ENCODE peak calls at places on chromosomes 7 and 10, in seven cellular contexts. X is cardiac fibroblast, O is fibroblast of mammary gland, Q is heart left ventricle, V is cardiac muscle cell, G is ovary, I is DND-41. A is an unnamed sample.

GRCh38 chr7:106290319-106290718 is 5.5 kb upstream of the NAMPT start:
- DNase-seq in X (no peak), O (no peak), Q (no peak), V (no peak), G (no peak), I (no peak), A (no peak)

GRCh38 chr7:17304926-17305325 is 6.5 kb downstream of the AHR start:
- DNase-seq in X (peak), O (peak), Q (no peak), V (no peak), G (no peak), I (no peak), A (no peak)

GRCh38 chr10:17115683-17116082 is 13.9 kb downstream of the CUBN start:
- DNase-seq in X (peak), O (peak), Q (no peak), V (no peak), G (no peak), I (no peak), A (no peak)

GRCh38 chr10:122120008-122120744 is 131.2 kb downstream of the TACC2 start:
- DNase-seq in X (no peak), O (no peak), Q (no peak), V (no peak), G (no peak), I (no peak), A (no peak)

GRCh38 chr7:100035865-100036264 is 13.7 kb upstream of the ZSCAN21 start:
- DNase-seq in X (no peak), O (no peak), Q (no peak), V (no peak), G (no peak), I (no peak), A (no peak)

GRCh38 chr7:4144801-4145470 is 537.2 kb upstream of the FOXK1 start:
- DNase-seq in X (peak), O (peak), Q (peak), V (peak), G (peak), I (no peak), A (no peak)

GRCh38 chr10:103204353-103205255 is 11.5 kb upstream of the NT5C2 start:
- DNase-seq in X (no peak), O (no peak), Q (no peak), V (no peak), G (no peak), I (no peak), A (no peak)

GRCh38 chr7:15081891-15082290 is 179.3 kb upstream of the DGKB start:
- DNase-seq in X (no peak), O (no peak), Q (no peak), V (no peak), G (no peak), I (no peak), A (no peak)

GRCh38 chr7:29115130-29115529 is 31.2 kb downstream of the CPVL start:
- DNase-seq in X (no peak), O (no peak), Q (no peak), V (no peak), G (no peak), I (no peak), A (no peak)

GRCh38 chr7:2732388-2732787 is 44.4 kb downstream of the AMZ1 start:
- DNase-seq in X (no peak), O (no peak), Q (no peak), V (no peak), G (peak), I (no peak), A (peak)

GRCh38 chr7:39624935-39625694 is 1.7 kb downstream of the RALA start:
- DNase-seq in X (peak), O (peak), Q (no peak), V (no peak), G (no peak), I (no peak), A (no peak)

GRCh38 chr7:41145656-41146055 is 557.2 kb downstream of the INHBA start:
- DNase-seq in X (no peak), O (no peak), Q (no peak), V (no peak), G (no peak), I (no peak), A (no peak)

GRCh38 chr10:110327262-110327914 is 22.7 kb upstream of the SMNDC1 start:
- DNase-seq in X (no peak), O (no peak), Q (no peak), V (no peak), G (no peak), I (no peak), A (no peak)

GRCh38 chr10:4138146-4138721 is 353.2 kb upstream of the KLF6 start:
- DNase-seq in X (no peak), O (no peak), Q (no peak), V (no peak), G (no peak), I (no peak), A (no peak)

GRCh38 chr10:4136121-4136520 is 351.1 kb upstream of the KLF6 start:
- DNase-seq in X (no peak), O (no peak), Q (no peak), V (no peak), G (no peak), I (no peak), A (no peak)

GRCh38 chr10:4137299-4137698 is 352.3 kb upstream of the KLF6 start:
- DNase-seq in X (no peak), O (no peak), Q (no peak), V (no peak), G (no peak), I (no peak), A (no peak)

GRCh38 chr10:4144802-4145201 is 359.8 kb upstream of the KLF6 start:
- DNase-seq in X (no peak), O (peak), Q (no peak), V (no peak), G (no peak), I (no peak), A (no peak)

GRCh38 chr10:4141471-4141870 is 356.5 kb upstream of the KLF6 start:
- DNase-seq in X (peak), O (peak), Q (no peak), V (peak), G (no peak), I (no peak), A (no peak)
- H3K4me3 ChIP-seq in X (no peak), O (no peak), Q (no peak), V (no peak), G (no peak), I (no peak), A (no peak)

GRCh38 chr7:5822742-5823503 is 41.5 kb upstream of the RNF216 start:
- DNase-seq in X (peak), O (peak), Q (peak), V (peak), G (peak), I (peak), A (peak)
- H3K4me3 ChIP-seq in X (peak), O (peak), Q (peak), V (peak), G (peak), I (peak), A (peak)

DNA sequence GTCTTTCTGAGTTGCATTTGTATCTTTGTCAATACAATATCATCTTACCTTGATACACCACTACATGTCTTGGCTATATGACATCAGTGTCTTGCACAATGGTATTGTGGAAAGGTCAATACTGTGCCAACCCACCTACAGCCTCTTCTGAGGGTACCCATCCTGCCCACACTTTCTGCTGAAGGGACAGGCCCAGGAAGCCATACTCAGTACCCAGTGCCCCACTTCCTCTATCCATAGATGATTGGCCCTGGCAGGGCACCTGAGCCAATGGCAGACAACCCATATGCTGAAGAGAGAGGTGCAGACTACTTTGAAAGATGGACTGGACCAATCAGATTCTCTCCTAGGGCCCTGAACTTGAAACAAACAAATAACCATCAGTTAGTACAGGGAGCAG is 152.0 kb upstream of the ADO start:
- DNase-seq in X (no peak), O (no peak), Q (no peak), V (no peak), G (no peak), I (no peak), A (no peak)
- H3K4me3 ChIP-seq in X (no peak), O (no peak), Q (no peak), V (no peak), G (no peak), I (no peak), A (no peak)

GRCh38 chr10:71216751-71217265 is 4.4 kb downstream of the UNC5B start:
- DNase-seq in X (no peak), O (peak), Q (peak), V (no peak), G (no peak), I (no peak), A (no peak)

GRCh38 chr10:71218833-71219120 is 6.4 kb downstream of the UNC5B start:
- DNase-seq in X (no peak), O (no peak), Q (no peak), V (no peak), G (peak), I (no peak), A (no peak)

GRCh38 chr10:71217266-71218045 is 5.1 kb downstream of the UNC5B start:
- DNase-seq in X (no peak), O (peak), Q (peak), V (peak), G (peak), I (no peak), A (peak)

GRCh38 chr10:71219918-71220688 is 7.7 kb downstream of the UNC5B start:
- DNase-seq in X (no peak), O (no peak), Q (no peak), V (no peak), G (no peak), I (no peak), A (no peak)

GRCh38 chr10:71218046-71218832 is 5.9 kb downstream of the UNC5B start:
- DNase-seq in X (no peak), O (peak), Q (peak), V (no peak), G (peak), I (no peak), A (peak)
- H3K4me3 ChIP-seq in X (peak), O (peak), Q (no peak), V (peak), G (peak), I (no peak), A (peak)

GRCh38 chr10:124738441-124738840 is 5.7 kb downstream of the FAM53B start:
- DNase-seq in X (no peak), O (no peak), Q (no peak), V (no peak), G (no peak), I (no peak), A (peak)

GRCh38 chr10:124740374-124741280 is 3.6 kb downstream of the FAM53B start:
- DNase-seq in X (peak), O (peak), Q (peak), V (no peak), G (no peak), I (peak), A (peak)

GRCh38 chr10:124739119-124739921 is 4.9 kb downstream of the FAM53B start:
- DNase-seq in X (peak), O (no peak), Q (no peak), V (no peak), G (no peak), I (no peak), A (peak)

GRCh38 chr10:124741281-124741921 is 2.8 kb downstream of the FAM53B start:
- DNase-seq in X (peak), O (peak), Q (peak), V (peak), G (peak), I (peak), A (peak)

GRCh38 chr10:124739996-124740373 is 4.2 kb downstream of the FAM53B start:
- DNase-seq in X (peak), O (no peak), Q (no peak), V (no peak), G (peak), I (peak), A (peak)
- H3K4me3 ChIP-seq in X (no peak), O (peak), Q (no peak), V (no peak), G (no peak), I (no peak), A (no peak)

GRCh38 chr7:87876759-87877234 is 504 bp downstream of the DBF4 start:
- DNase-seq in X (peak), O (peak), Q (peak), V (peak), G (peak), I (peak), A (peak)

GRCh38 chr7:87876040-87876758 is at the start of the genes DBF4 and SLC25A40:
- DNase-seq in X (peak), O (peak), Q (peak), V (peak), G (peak), I (peak), A (peak)

GRCh38 chr7:87875151-87876039 is 765 bp downstream of the SLC25A40 start:
- DNase-seq in X (peak), O (no peak), Q (peak), V (no peak), G (no peak), I (no peak), A (no peak)

GRCh38 chr7:87878208-87878735 is 2.0 kb downstream of the DBF4 start:
- DNase-seq in X (peak), O (peak), Q (no peak), V (no peak), G (no peak), I (no peak), A (no peak)

GRCh38 chr7:87877641-87878040 is 1.3 kb downstream of the DBF4 start:
- DNase-seq in X (no peak), O (no peak), Q (no peak), V (no peak), G (no peak), I (no peak), A (no peak)
- H3K4me3 ChIP-seq in X (peak), O (peak), Q (no peak), V (peak), G (peak), I (peak), A (peak)

GRCh38 chr7:150973571-150974451 is 4.3 kb downstream of the KCNH2 start:
- DNase-seq in X (no peak), O (no peak), Q (peak), V (no peak), G (no peak), I (no peak), A (no peak)
- H3K4me3 ChIP-seq in X (no peak), O (no peak), Q (no peak), V (no peak), G (peak), I (no peak), A (no peak)

GRCh38 chr10:88227342-88228018 is 355.6 kb downstream of the RNLS start:
- DNase-seq in X (peak), O (peak), Q (peak), V (peak), G (no peak), I (no peak), A (no peak)
- H3K4me3 ChIP-seq in X (no peak), O (no peak), Q (no peak), V (no peak), G (no peak), I (no peak), A (no peak)

GRCh38 chr10:6530966-6531365 is 49.1 kb downstream of the PRKCQ start:
- DNase-seq in X (no peak), O (no peak), Q (no peak), V (no peak), G (no peak), I (no peak), A (no peak)
- H3K4me3 ChIP-seq in X (no peak), O (no peak), Q (no peak), V (no peak), G (no peak), I (no peak), A (no peak)

A was measured in right atrium auricular region.